ENCODE peak calls at places on chromosomes 11 and 22, in four cellular contexts. S, X, N and U are unnamed samples.

GRCh38 chr22:19974233-19974861 is 32.7 kb upstream of the TXNRD2 start:
- DNase-seq in S (peak), X (no peak), N (peak), U (peak)

GRCh38 chr11:120186799-120187591 is 23.8 kb upstream of the OAF start:
- DNase-seq in S (no peak), X (peak), N (peak), U (no peak)

GRCh38 chr11:92727123-92727522 is 242.3 kb upstream of the MTNR1B start:
- DNase-seq in S (no peak), X (no peak), N (no peak), U (no peak)

GRCh38 chr22:35914665-35915476 is 113.8 kb downstream of the RBFOX2 start:
- DNase-seq in S (peak), X (no peak), N (peak), U (peak)

GRCh38 chr11:29809121-29809520 is 207.7 kb downstream of the KCNA4 start:
- DNase-seq in S (no peak), X (no peak), N (no peak), U (no peak)

GRCh38 chr11:72718101-72718501 is 34.1 kb downstream of the ARAP1 start:
- DNase-seq in S (no peak), X (no peak), N (no peak), U (no peak)

GRCh38 chr11:102853055-102853454 is 9.6 kb upstream of the MMP3 start:
- DNase-seq in S (no peak), X (no peak), N (no peak), U (no peak)

GRCh38 chr11:44847316-44847715 is 103.4 kb downstream of the TP53I11 start:
- DNase-seq in S (no peak), X (no peak), N (no peak), U (no peak)

GRCh38 chr11:36454991-36455611 is 55.0 kb downstream of the TRAF6 start:
- DNase-seq in S (no peak), X (no peak), N (no peak), U (no peak)

GRCh38 chr22:28111501-28111900 is 192.4 kb upstream of the PITPNB start:
- DNase-seq in S (no peak), X (no peak), N (no peak), U (no peak)

GRCh38 chr11:75938543-75938942 is 123.5 kb downstream of the UVRAG start:
- DNase-seq in S (no peak), X (no peak), N (no peak), U (no peak)

GRCh38 chr22:35219012-35219411 is 38.3 kb upstream of the HMGXB4 start:
- DNase-seq in S (peak), X (no peak), N (no peak), U (no peak)

GRCh38 chr11:126029805-126030204 is 32.9 kb downstream of the CDON start:
- DNase-seq in S (no peak), X (no peak), N (peak), U (no peak)

GRCh38 chr11:34997872-34998548 is 81.6 kb downstream of the PDHX start:
- DNase-seq in S (no peak), X (no peak), N (no peak), U (no peak)

GRCh38 chr11:36931167-36931566 is 333.1 kb upstream of the RAG2 start:
- DNase-seq in S (no peak), X (no peak), N (no peak), U (no peak)

GRCh38 chr22:43811777-43812148 is 342 bp downstream of the EFCAB6 start:
- DNase-seq in S (no peak), X (no peak), N (no peak), U (no peak)

GRCh38 chr22:41746563-41747400 is 47.5 kb downstream of the MEI1 start:
- DNase-seq in S (peak), X (peak), N (peak), U (peak)

GRCh38 chr11:36376888-36377758 is 81.0 kb downstream of the PRR5L start:
- DNase-seq in S (no peak), X (no peak), N (no peak), U (peak)

GRCh38 chr11:8593935-8594909 is at the start of gene STK33:
- DNase-seq in S (no peak), X (no peak), N (peak), U (peak)

GRCh38 chr11:47412152-47412746 is 3.9 kb downstream of the SLC39A13 start:
- DNase-seq in S (peak), X (no peak), N (no peak), U (peak)

GRCh38 chr11:75200531-75200930 is 40.0 kb upstream of the TPBGL start:
- DNase-seq in S (no peak), X (no peak), N (no peak), U (no peak)

GRCh38 chr11:61071880-61072279 is 30.4 kb upstream of the CD5 start:
- DNase-seq in S (no peak), X (no peak), N (no peak), U (no peak)

GRCh38 chr22:20439928-20440575 is 2.4 kb upstream of the SCARF2 start:
- DNase-seq in S (no peak), X (no peak), N (no peak), U (no peak)

GRCh38 chr11:45313211-45313865 is 27.2 kb upstream of the SYT13 start:
- DNase-seq in S (no peak), X (no peak), N (no peak), U (no peak)

DNA sequence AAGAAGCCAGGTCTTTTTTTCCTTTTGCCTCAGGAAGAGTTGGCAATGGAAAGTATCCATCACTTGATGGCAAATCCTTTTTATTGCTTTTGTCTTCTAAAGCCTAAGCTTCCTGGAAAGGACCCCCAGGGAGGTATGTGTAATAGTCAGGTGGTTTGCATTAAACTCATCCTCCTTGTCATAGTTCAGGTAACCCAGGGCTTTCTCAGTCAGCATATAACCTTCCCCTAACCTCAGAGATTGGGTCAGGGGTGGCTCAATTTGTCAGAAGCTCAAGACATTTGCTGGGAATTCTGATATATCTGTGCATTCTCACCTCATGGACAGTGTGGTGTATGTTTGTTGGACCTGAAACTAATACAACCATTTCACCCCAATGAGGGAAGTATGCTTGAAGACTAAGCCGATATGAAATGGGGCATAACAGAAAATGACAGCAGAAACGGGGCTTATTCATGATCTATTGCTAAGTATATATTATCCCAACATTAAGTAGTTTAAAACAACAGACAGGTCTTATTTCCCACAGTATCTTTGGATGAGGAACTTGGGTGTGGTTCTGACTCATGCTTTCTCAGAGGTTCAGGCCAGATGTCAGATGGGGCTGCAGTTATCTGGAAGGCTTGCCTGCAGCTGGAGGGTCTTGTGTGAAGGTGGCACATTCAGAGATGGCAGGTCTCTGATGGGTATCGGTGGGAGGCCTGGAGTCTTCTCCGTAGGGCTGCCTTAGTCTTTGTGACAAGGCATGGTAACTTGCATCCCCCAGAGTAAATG is 135.8 kb upstream of the SPON1 start:
- DNase-seq in S (peak), X (no peak), N (no peak), U (no peak)
- TF ChIP-seq SP1 in S (no peak), X (no peak), N (no peak), U (no peak)

DNA sequence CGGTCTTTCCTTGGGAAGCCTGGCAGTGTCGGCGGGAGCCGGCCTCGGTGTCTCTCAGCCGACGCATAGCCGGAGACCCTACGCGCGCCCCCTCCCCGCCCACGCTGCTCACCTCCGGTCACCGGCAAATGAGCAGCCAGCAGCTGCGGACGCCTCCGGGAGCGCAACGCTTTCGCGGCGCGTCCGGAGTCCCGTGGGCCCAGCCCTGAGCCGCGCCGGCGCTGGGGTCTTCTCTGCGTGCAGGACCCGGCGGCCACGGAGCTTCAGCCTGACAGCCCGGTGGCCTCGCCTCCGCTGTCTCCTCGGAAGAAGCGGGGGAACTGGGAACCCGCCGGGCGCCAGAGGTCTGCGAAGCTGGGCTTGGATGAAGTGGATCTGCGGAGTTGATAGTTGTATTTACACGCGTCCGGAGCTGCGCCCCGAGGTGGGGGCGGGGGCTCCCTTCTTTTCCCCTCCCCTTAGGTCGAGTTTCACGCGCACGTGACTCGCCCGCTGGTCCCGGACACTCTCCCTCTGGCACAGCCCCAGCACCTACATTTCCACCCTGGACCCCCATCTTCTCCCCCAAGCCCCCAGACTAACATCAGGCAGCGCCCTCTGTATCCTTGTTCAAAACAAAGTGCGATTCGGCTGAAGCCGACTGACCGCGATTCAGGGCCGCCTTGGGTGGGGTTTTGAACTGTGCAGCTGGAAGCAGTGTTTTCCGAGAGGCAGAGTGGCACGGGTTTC is at the start of gene SLC43A1:
- DNase-seq in S (peak), X (no peak), N (peak), U (peak)
- TF ChIP-seq FOXK2 in S (no peak), X (no peak), N (no peak), U (no peak)

DNA sequence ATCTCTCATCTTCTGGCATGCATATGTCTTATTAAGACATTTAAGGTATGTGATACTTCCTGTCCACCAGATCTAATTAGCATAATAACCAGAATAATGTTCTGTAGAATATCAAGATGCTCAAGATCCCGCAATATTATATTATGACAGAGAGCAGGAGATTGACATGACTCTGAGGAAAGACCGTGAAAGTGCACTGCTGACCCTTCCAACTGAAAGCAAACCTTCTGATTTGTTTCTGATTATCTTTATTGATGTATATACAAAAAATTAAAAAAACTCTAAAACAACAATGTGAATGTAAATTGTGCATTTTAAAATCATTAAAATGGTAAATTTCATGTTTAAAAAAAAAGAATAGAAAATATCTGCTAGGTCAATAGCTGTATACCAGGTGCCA is 184.4 kb upstream of the TMEM45B start:
- DNase-seq in S (no peak), X (no peak), N (no peak), U (no peak)
- TF ChIP-seq SP1 in S (no peak), X (no peak), N (no peak), U (no peak)

GRCh38 chr11:58900479-58901420 is 38.5 kb upstream of the GLYATL1 start:
- DNase-seq in S (peak), X (peak), N (peak), U (peak)
- TF ChIP-seq FOXK2 in S (no peak), X (no peak), N (no peak), U (no peak)

GRCh38 chr11:118008271-118008903 is 22.2 kb downstream of the IL10RA start:
- DNase-seq in S (no peak), X (no peak), N (no peak), U (no peak)

GRCh38 chr11:118009821-118010737 is 23.9 kb downstream of the IL10RA start:
- DNase-seq in S (no peak), X (no peak), N (no peak), U (no peak)

GRCh38 chr11:118012083-118012669 is 26.0 kb downstream of the IL10RA start:
- DNase-seq in S (peak), X (no peak), N (no peak), U (no peak)

GRCh38 chr11:118014022-118014421 is 27.8 kb downstream of the IL10RA start:
- DNase-seq in S (no peak), X (no peak), N (no peak), U (no peak)

GRCh38 chr11:118010738-118011461 is 24.7 kb downstream of the IL10RA start:
- DNase-seq in S (peak), X (peak), N (no peak), U (no peak)
- TF ChIP-seq SP1 in S (no peak), X (peak), N (no peak), U (no peak)

GRCh38 chr11:83835423-83835822 is 549.3 kb upstream of the CCDC90B start:
- DNase-seq in S (no peak), X (peak), N (no peak), U (no peak)

GRCh38 chr11:83831929-83832328 is 545.8 kb upstream of the CCDC90B start:
- DNase-seq in S (no peak), X (no peak), N (no peak), U (no peak)

GRCh38 chr11:83840326-83840725 is 554.2 kb upstream of the CCDC90B start:
- DNase-seq in S (no peak), X (no peak), N (no peak), U (no peak)

DNA sequence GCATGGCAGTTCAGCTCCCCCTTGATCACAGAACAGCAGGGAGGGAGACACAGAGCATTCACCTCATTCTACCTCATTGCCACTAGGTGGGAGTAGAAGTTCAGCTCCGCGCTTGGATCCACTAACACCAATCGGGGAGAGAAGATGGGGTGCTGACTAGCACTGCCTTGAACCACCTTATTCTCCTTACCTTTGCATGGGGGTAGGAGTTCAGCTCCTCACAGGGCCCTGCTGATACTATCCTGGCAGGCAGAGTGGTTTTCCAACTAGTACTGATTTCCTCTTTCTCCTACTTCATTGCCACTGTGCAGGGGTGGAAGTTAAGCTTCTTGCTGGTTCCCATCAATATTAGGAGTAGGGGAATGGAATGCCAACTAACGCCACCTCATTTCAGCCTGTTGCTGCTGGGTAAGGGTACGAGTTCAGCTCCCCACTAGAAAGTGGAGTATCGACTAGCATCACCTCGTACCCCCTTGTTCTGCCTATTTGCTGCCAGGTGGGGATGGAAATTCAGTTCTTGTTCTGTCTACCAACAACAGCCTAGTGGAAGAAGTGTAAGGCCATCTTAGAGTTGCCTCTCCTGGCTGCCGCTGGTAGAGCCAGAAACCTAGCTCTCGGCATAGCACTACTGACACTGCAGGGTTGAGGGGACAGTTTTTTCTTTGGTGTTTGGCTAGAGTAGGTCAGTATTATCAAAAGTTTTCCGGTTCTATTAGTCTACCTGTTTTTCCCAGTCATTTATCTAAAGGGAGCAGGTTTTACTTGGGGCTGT is 550.9 kb upstream of the CCDC90B start:
- DNase-seq in S (peak), X (peak), N (peak), U (peak)
- TF ChIP-seq FOXK2 in S (no peak), X (no peak), N (no peak), U (no peak)

DNA sequence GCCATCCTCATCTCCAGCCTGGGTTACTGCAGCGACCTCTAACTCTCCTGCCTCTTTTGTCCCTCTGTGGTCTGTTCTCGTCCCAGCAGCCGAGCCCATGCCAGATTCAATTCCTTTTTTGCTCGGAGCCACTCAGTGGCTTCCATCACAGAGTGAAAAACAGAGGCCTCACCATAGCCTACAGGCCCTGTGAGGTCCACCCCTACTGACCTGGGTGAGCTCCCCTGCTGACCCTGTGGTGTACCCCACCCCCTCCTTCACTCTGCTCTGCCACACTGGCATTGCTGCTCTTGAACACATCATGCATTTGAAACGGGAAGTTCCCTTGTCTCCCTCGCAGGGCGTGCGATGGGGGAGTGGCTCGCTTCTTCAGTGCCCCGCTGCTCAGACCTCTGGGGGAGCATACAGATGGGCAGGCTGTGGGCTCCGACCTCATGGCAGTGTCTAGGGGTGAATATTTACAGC is 2.1 kb downstream of the AIP start:
- DNase-seq in S (no peak), X (peak), N (no peak), U (no peak)
- TF ChIP-seq SP1 in S (no peak), X (peak), N (no peak), U (no peak)